ENCODE peak calls at places on chromosomes 1 and 21, in four cellular contexts. A is HepG2, R is K562, I is GM12878. Q is an unnamed sample.

GRCh38 chr21:42539931-42540343 is 26.3 kb downstream of the SLC37A1 start:
- DNase-seq in A (no peak), R (peak; percentile 62), I (no peak), Q (peak; percentile 68)

GRCh38 chr1:81430236-81430635 is 370.5 kb upstream of the ADGRL2 start:
- DNase-seq in A (no peak), R (no peak), I (no peak), Q (no peak)

GRCh38 chr1:44254392-44254791 is 41.1 kb downstream of the DMAP1 start:
- DNase-seq in A (no peak), R (no peak), I (no peak), Q (no peak)

GRCh38 chr1:206694551-206695124 is 9.9 kb downstream of the MAPKAPK2 start:
- DNase-seq in A (peak; percentile 61), R (no peak), I (no peak), Q (peak; percentile 57)

GRCh38 chr21:31929548-31929947 is 56.7 kb downstream of the HUNK start:
- DNase-seq in A (peak; percentile 95), R (no peak), I (no peak), Q (no peak)

GRCh38 chr1:119448112-119448511 is 33.2 kb downstream of the HSD3B2 start:
- DNase-seq in A (no peak), R (no peak), I (no peak), Q (peak; percentile 60)

GRCh38 chr1:23369335-23370013 is at the start of gene ZNF436:
- DNase-seq in A (peak; percentile 41), R (peak; percentile 34), I (no peak), Q (no peak)

GRCh38 chr1:165592945-165593823 is 37.9 kb upstream of the MGST3 start:
- DNase-seq in A (peak; percentile 59), R (peak; percentile 80), I (peak; percentile 32), Q (peak; percentile 75)

GRCh38 chr1:16180291-16180824 is 24.5 kb upstream of the EPHA2 start:
- DNase-seq in A (no peak), R (no peak), I (no peak), Q (no peak)

GRCh38 chr1:41319803-41320711 is 41.2 kb upstream of the FOXO6 start:
- DNase-seq in A (no peak), R (no peak), I (no peak), Q (no peak)

GRCh38 chr1:204563780-204564179 is 47.6 kb downstream of the MDM4 start:
- DNase-seq in A (no peak), R (no peak), I (no peak), Q (no peak)

GRCh38 chr1:47761974-47762373 is 235.2 kb downstream of the TRABD2B start:
- DNase-seq in A (no peak), R (no peak), I (no peak), Q (no peak)

GRCh38 chr1:231260351-231260750 is 19.3 kb downstream of the GNPAT start:
- DNase-seq in A (no peak), R (no peak), I (no peak), Q (no peak)

GRCh38 chr1:59364012-59364411 is 67.1 kb downstream of the FGGY start:
- DNase-seq in A (no peak), R (no peak), I (no peak), Q (no peak)

GRCh38 chr1:94039514-94039870 is 81.5 kb downstream of the ABCA4 start:
- DNase-seq in A (peak; percentile 75), R (peak; percentile 77), I (no peak), Q (peak; percentile 86)

GRCh38 chr1:110062612-110063011 is 7.9 kb downstream of the ALX3 start:
- DNase-seq in A (no peak), R (peak; percentile 33), I (no peak), Q (no peak)

GRCh38 chr21:28671549-28672195 is 321.0 kb downstream of the LTN1 start:
- DNase-seq in A (no peak), R (no peak), I (no peak), Q (no peak)

GRCh38 chr21:39088831-39089380 is 94.3 kb downstream of the PSMG1 start:
- DNase-seq in A (peak; percentile 50), R (peak; percentile 29), I (no peak), Q (no peak)

GRCh38 chr1:167808690-167809089 is 86.9 kb downstream of the MPZL1 start:
- DNase-seq in A (no peak), R (no peak), I (no peak), Q (no peak)

GRCh38 chr1:48536477-48536876 is 64.5 kb upstream of the SPATA6 start:
- DNase-seq in A (no peak), R (no peak), I (no peak), Q (no peak)

GRCh38 chr1:86542626-86543025 is 4.3 kb upstream of the CLCA4 start:
- DNase-seq in A (no peak), R (no peak), I (no peak), Q (no peak)

GRCh38 chr1:98669355-98670296 is 8.1 kb downstream of the SNX7 start:
- DNase-seq in A (no peak), R (no peak), I (no peak), Q (no peak)

GRCh38 chr21:45768011-45768740 is 124.7 kb downstream of the PCBP3 start:
- DNase-seq in A (no peak), R (no peak), I (no peak), Q (no peak)

GRCh38 chr1:43446881-43447835 is 6.6 kb downstream of the HYI start:
- DNase-seq in A (no peak), R (no peak), I (no peak), Q (no peak)

GRCh38 chr1:115337633-115338456 is at the start of gene NGF:
- DNase-seq in A (no peak), R (no peak), I (no peak), Q (peak; percentile 73)

GRCh38 chr1:79151006-79151796 is 144.7 kb upstream of the ADGRL4 start:
- DNase-seq in A (no peak), R (no peak), I (no peak), Q (no peak)

GRCh38 chr1:169106921-169107672 is 607 bp downstream of the ATP1B1 start:
- DNase-seq in A (no peak), R (peak; percentile 36), I (no peak), Q (peak; percentile 36)

GRCh38 chr1:211526101-211526500 is 34.1 kb upstream of the RD3 start:
- DNase-seq in A (no peak), R (no peak), I (no peak), Q (no peak)

GRCh38 chr1:105437847-105438246 is 1618.6 kb upstream of the PRMT6 start:
- DNase-seq in A (no peak), R (no peak), I (no peak), Q (no peak)

GRCh38 chr1:105436589-105437259 is 1619.8 kb upstream of the PRMT6 start:
- DNase-seq in A (no peak), R (no peak), I (no peak), Q (no peak)
- TF ChIP-seq TCF7 in A (no peak), R (no peak), I (no peak), Q (no peak)

GRCh38 chr1:53605181-53605580 is 133.8 kb downstream of the GLIS1 start:
- DNase-seq in A (no peak), R (no peak), I (no peak), Q (no peak)

GRCh38 chr1:53604291-53604919 is 134.6 kb downstream of the GLIS1 start:
- DNase-seq in A (no peak), R (no peak), I (no peak), Q (no peak)

GRCh38 chr1:53608676-53609075 is 130.3 kb downstream of the GLIS1 start:
- DNase-seq in A (no peak), R (no peak), I (no peak), Q (no peak)

GRCh38 chr1:53608071-53608470 is 130.9 kb downstream of the GLIS1 start:
- DNase-seq in A (no peak), R (no peak), I (no peak), Q (no peak)

GRCh38 chr1:53606197-53607095 is 132.5 kb downstream of the GLIS1 start:
- DNase-seq in A (no peak), R (no peak), I (no peak), Q (peak; percentile 45)
- TF ChIP-seq SP1 in A (no peak), R (no peak), I (no peak), Q (no peak)

DNA sequence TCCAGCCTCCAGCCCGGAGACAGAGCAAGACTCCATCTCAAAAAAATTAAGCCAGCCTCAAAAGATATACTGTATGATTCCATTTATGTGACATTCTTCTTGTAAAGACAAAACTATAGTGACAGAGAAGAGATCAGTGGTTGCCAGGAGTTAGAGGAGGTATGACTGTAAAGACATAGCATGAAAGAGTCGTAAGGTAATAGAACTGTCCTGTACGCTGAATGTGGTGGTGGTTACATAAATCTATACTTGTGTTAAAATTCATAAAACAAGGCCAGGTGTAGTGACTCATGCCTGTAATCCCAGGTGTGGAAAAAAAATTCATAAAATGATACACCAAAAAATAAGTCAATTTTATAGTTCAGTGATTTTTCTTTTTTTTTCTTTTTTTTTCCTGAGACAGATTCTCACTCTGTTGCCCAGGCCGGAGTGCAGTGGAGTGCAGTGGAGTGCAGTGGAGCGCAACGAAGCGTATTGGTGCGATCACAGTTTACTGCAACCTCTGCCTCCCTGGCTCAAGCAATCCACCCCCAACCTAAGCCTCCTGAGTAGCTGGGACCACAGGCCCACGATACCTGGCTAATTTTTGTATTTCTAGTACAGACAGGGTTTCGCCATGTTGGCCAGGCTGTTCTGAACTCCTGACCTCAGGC is 84.9 kb upstream of the CXADR start:
- DNase-seq in A (no peak), R (no peak), I (peak; percentile 69), Q (no peak)
- TF ChIP-seq TCF7 in A (no peak), R (no peak), I (no peak), Q (no peak)

GRCh38 chr1:203026666-203027663 is 674 bp downstream of the PPFIA4 start:
- DNase-seq in A (no peak), R (no peak), I (no peak), Q (peak; percentile 29)
- TF ChIP-seq SP1 in A (no peak), R (no peak), I (no peak), Q (no peak)